ENCODE peak calls at places on chromosomes 12 and 14, in five cellular contexts. L is activated CD4-positive, alpha-beta T cell treated with anti-CD3 and anti-CD28 coated beads for 48 hours; G is cardiac fibroblast; P is NCI-H1694; C is neural crest cell. I is an unnamed sample.

GRCh38 chr12:42568952-42569916 is 20.3 kb downstream of the PRICKLE1 start:
- DNase-seq in L (no peak), G (peak; percentile 78), P (peak; percentile 23), C (no peak), I (peak; percentile 71)

GRCh38 chr12:69007166-69007857 is 74.3 kb upstream of the CPM start:
- DNase-seq in L (peak; percentile 31), G (peak; percentile 75), P (no peak), C (no peak), I (peak; percentile 90)

GRCh38 chr12:96078281-96078761 is 42.9 kb upstream of the LTA4H start:
- DNase-seq in L (no peak), G (peak; percentile 45), P (no peak), C (no peak), I (no peak)

GRCh38 chr12:82740129-82741000 is 53.7 kb downstream of the TMTC2 start:
- DNase-seq in L (no peak), G (peak; percentile 76), P (no peak), C (no peak), I (peak; percentile 69)

GRCh38 chr14:58966991-58967390 is 221.5 kb upstream of the DAAM1 start:
- DNase-seq in L (no peak), G (no peak), P (no peak), C (no peak), I (no peak)

GRCh38 chr14:65042731-65043372 is 56.2 kb downstream of the FNTB start:
- DNase-seq in L (no peak), G (no peak), P (no peak), C (no peak), I (no peak)

GRCh38 chr12:89733579-89734201 is 25.1 kb upstream of the ATP2B1 start:
- DNase-seq in L (no peak), G (peak; percentile 84), P (no peak), C (no peak), I (peak; percentile 87)

GRCh38 chr14:49828640-49829039 is 23.9 kb downstream of the NEMF start:
- DNase-seq in L (no peak), G (no peak), P (no peak), C (no peak), I (no peak)

GRCh38 chr12:104354868-104355570 is 51.5 kb downstream of the EID3 start:
- DNase-seq in L (no peak), G (no peak), P (no peak), C (no peak), I (no peak)

GRCh38 chr12:131208425-131208824 is 254.7 kb downstream of the ADGRD1 start:
- DNase-seq in L (no peak), G (no peak), P (no peak), C (no peak), I (no peak)

GRCh38 chr14:93536945-93537344 is 106.2 kb downstream of the UNC79 start:
- DNase-seq in L (no peak), G (no peak), P (peak; percentile 34), C (no peak), I (no peak)

GRCh38 chr14:97266653-97267052 is 469.5 kb downstream of the VRK1 start:
- DNase-seq in L (no peak), G (no peak), P (no peak), C (no peak), I (no peak)

GRCh38 chr12:131390408-131391100 is 320.3 kb upstream of the SFSWAP start:
- DNase-seq in L (peak; percentile 16), G (no peak), P (no peak), C (peak; percentile 35), I (no peak)

GRCh38 chr12:93015970-93016751 is 87.1 kb upstream of the EEA1 start:
- DNase-seq in L (no peak), G (peak; percentile 10), P (no peak), C (no peak), I (no peak)

GRCh38 chr14:76181546-76181945 is 29.8 kb downstream of the GPATCH2L start:
- DNase-seq in L (no peak), G (peak; percentile 12), P (peak; percentile 59), C (no peak), I (no peak)

GRCh38 chr12:121894633-121895032 is 6.0 kb downstream of the PSMD9 start:
- DNase-seq in L (no peak), G (peak; percentile 62), P (peak; percentile 5), C (no peak), I (peak; percentile 18)

GRCh38 chr14:77088219-77088618 is 9.8 kb upstream of the CIPC start:
- DNase-seq in L (no peak), G (no peak), P (no peak), C (no peak), I (no peak)

GRCh38 chr12:29782821-29783772 is 645 bp downstream of the TMTC1 start:
- DNase-seq in L (peak; percentile 15), G (peak; percentile 59), P (no peak), C (peak; percentile 29), I (peak; percentile 77)

GRCh38 chr14:78367355-78367754 is 197.2 kb downstream of the NRXN3 start:
- DNase-seq in L (no peak), G (no peak), P (no peak), C (no peak), I (no peak)

GRCh38 chr14:103058209-103059055 is 1.1 kb upstream of the CDC42BPB start:
- DNase-seq in L (no peak), G (no peak), P (no peak), C (peak; percentile 23), I (no peak)

GRCh38 chr14:20477211-20477876 is 8.1 kb downstream of the PNP start:
- DNase-seq in L (no peak), G (peak; percentile 89), P (no peak), C (no peak), I (peak; percentile 13)

GRCh38 chr14:52546318-52546670 is 6.0 kb downstream of the TXNDC16 start:
- DNase-seq in L (no peak), G (no peak), P (no peak), C (no peak), I (no peak)

GRCh38 chr14:92348154-92348553 is 25.2 kb downstream of the SLC24A4 start:
- DNase-seq in L (no peak), G (no peak), P (no peak), C (no peak), I (no peak)

GRCh38 chr12:79300199-79300568 is 390.6 kb downstream of the PAWR start:
- DNase-seq in L (no peak), G (peak; percentile 35), P (no peak), C (no peak), I (peak; percentile 21)